ENCODE peak calls at places on chromosomes 6 and 20, in ten cellular contexts. One of them, this sample, is unnamed.

GRCh38 chr6:124007266-124007665 is 203.6 kb downstream of the NKAIN2 start:
- DNase-seq in neural crest cell: no peak
- DNase-seq in ovary: no peak
- DNase-seq in body of pancreas: no peak
- DNase-seq in cardiac fibroblast: no peak
- DNase-seq in CD8-positive, alpha-beta T cell: no peak
- DNase-seq in PC-9: no peak
- DNase-seq in type B pancreatic cell: no peak
- DNase-seq in ascending aorta: no peak
- DNase-seq in WTC11: no peak
- DNase-seq in this sample: no peak

GRCh38 chr6:117542493-117542892 is 59.8 kb downstream of the GOPC start:
- DNase-seq in cardiac fibroblast: no peak
- DNase-seq in ovary: no peak
- DNase-seq in ascending aorta: no peak
- DNase-seq in body of pancreas: no peak
- DNase-seq in neural crest cell: no peak
- DNase-seq in type B pancreatic cell: no peak
- DNase-seq in CD8-positive, alpha-beta T cell: no peak
- DNase-seq in WTC11: no peak
- DNase-seq in PC-9: no peak
- DNase-seq in this sample: no peak

GRCh38 chr6:90412538-90413369 is 116.1 kb upstream of the BACH2 start:
- DNase-seq in ascending aorta: no peak
- DNase-seq in type B pancreatic cell: no peak
- DNase-seq in CD8-positive, alpha-beta T cell: no peak
- DNase-seq in PC-9: no peak
- DNase-seq in body of pancreas: no peak
- DNase-seq in ovary: no peak
- DNase-seq in neural crest cell: no peak
- DNase-seq in cardiac fibroblast: no peak
- DNase-seq in WTC11: no peak
- DNase-seq in this sample: no peak

GRCh38 chr20:49569403-49570115 is 1.6 kb upstream of the PTGIS start:
- DNase-seq in neural crest cell: no peak
- DNase-seq in PC-9: no peak
- DNase-seq in type B pancreatic cell: no peak
- DNase-seq in ovary: peak; percentile 55
- DNase-seq in cardiac fibroblast: no peak
- DNase-seq in WTC11: no peak
- DNase-seq in CD8-positive, alpha-beta T cell: no peak
- DNase-seq in body of pancreas: no peak
- DNase-seq in ascending aorta: no peak
- DNase-seq in this sample: no peak

GRCh38 chr6:136371951-136372350 is 82.3 kb upstream of the BCLAF1 start:
- DNase-seq in neural crest cell: no peak
- DNase-seq in PC-9: no peak
- DNase-seq in type B pancreatic cell: no peak
- DNase-seq in cardiac fibroblast: no peak
- DNase-seq in WTC11: no peak
- DNase-seq in CD8-positive, alpha-beta T cell: no peak
- DNase-seq in body of pancreas: no peak
- DNase-seq in ovary: no peak
- DNase-seq in ascending aorta: no peak
- DNase-seq in this sample: no peak

GRCh38 chr20:1929460-1929859 is 34.3 kb downstream of the SIRPA start:
- DNase-seq in PC-9: no peak
- DNase-seq in body of pancreas: no peak
- DNase-seq in ascending aorta: no peak
- DNase-seq in CD8-positive, alpha-beta T cell: no peak
- DNase-seq in cardiac fibroblast: no peak
- DNase-seq in neural crest cell: no peak
- DNase-seq in WTC11: no peak
- DNase-seq in type B pancreatic cell: no peak
- DNase-seq in ovary: no peak
- DNase-seq in this sample: no peak

GRCh38 chr20:48732081-48732829 is 95.5 kb downstream of the PREX1 start:
- DNase-seq in WTC11: no peak
- DNase-seq in cardiac fibroblast: no peak
- DNase-seq in body of pancreas: no peak
- DNase-seq in CD8-positive, alpha-beta T cell: no peak
- DNase-seq in PC-9: no peak
- DNase-seq in type B pancreatic cell: no peak
- DNase-seq in neural crest cell: no peak
- DNase-seq in ascending aorta: no peak
- DNase-seq in ovary: no peak
- DNase-seq in this sample: no peak

GRCh38 chr6:110944681-110945151 is 13.8 kb upstream of the GTF3C6 start:
- DNase-seq in PC-9: peak; percentile 93
- DNase-seq in neural crest cell: no peak
- DNase-seq in type B pancreatic cell: no peak
- DNase-seq in CD8-positive, alpha-beta T cell: no peak
- DNase-seq in body of pancreas: no peak
- DNase-seq in ascending aorta: no peak
- DNase-seq in WTC11: no peak
- DNase-seq in ovary: no peak
- DNase-seq in cardiac fibroblast: peak; percentile 94
- DNase-seq in this sample: no peak

GRCh38 chr6:14865609-14866100 is 380.2 kb upstream of the JARID2 start:
- DNase-seq in ovary: no peak
- DNase-seq in neural crest cell: no peak
- DNase-seq in ascending aorta: no peak
- DNase-seq in type B pancreatic cell: no peak
- DNase-seq in CD8-positive, alpha-beta T cell: no peak
- DNase-seq in WTC11: no peak
- DNase-seq in body of pancreas: no peak
- DNase-seq in cardiac fibroblast: peak; percentile 36
- DNase-seq in PC-9: no peak
- DNase-seq in this sample: no peak

GRCh38 chr20:45061244-45061643 is 39.7 kb downstream of the KCNS1 start:
- DNase-seq in CD8-positive, alpha-beta T cell: no peak
- DNase-seq in neural crest cell: no peak
- DNase-seq in WTC11: no peak
- DNase-seq in ovary: no peak
- DNase-seq in type B pancreatic cell: no peak
- DNase-seq in body of pancreas: no peak
- DNase-seq in cardiac fibroblast: peak; percentile 95
- DNase-seq in ascending aorta: no peak
- DNase-seq in PC-9: peak; percentile 92
- DNase-seq in this sample: no peak

GRCh38 chr20:43839793-43840199 is 74.9 kb upstream of the TOX2 start:
- DNase-seq in cardiac fibroblast: no peak
- DNase-seq in ovary: no peak
- DNase-seq in neural crest cell: no peak
- DNase-seq in body of pancreas: no peak
- DNase-seq in type B pancreatic cell: no peak
- DNase-seq in WTC11: no peak
- DNase-seq in PC-9: no peak
- DNase-seq in ascending aorta: no peak
- DNase-seq in CD8-positive, alpha-beta T cell: no peak
- DNase-seq in this sample: no peak

DNA sequence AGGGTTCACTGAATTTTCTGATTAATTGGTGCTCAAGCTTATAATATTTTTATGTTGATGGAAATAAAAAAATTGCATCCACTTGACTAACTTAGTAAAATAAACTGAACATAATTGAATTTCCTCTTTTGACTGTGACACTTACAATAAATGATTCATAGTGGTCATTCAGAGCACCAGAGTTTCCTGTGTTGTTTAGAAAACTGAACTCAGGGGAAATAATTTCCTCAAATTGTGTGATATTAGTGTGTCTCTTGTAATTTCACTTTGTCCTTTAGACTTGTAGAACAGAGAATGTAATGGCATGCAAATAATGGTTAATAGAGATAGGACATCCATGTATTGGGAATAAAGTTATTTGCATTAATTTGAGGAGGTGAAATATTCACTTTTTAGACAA is 319.7 kb upstream of the MAN1A1 start:
- DNase-seq in cardiac fibroblast: no peak
- DNase-seq in body of pancreas: no peak
- DNase-seq in PC-9: no peak
- DNase-seq in type B pancreatic cell: no peak
- DNase-seq in ascending aorta: no peak
- DNase-seq in ovary: no peak
- DNase-seq in WTC11: no peak
- DNase-seq in CD8-positive, alpha-beta T cell: no peak
- DNase-seq in neural crest cell: no peak
- DNase-seq in this sample: no peak
- TF ChIP-seq CTCF in cardiac fibroblast: no peak
- TF ChIP-seq CTCF in body of pancreas: no peak
- TF ChIP-seq CTCF in PC-9: no peak
- TF ChIP-seq CTCF in type B pancreatic cell: no peak
- TF ChIP-seq CTCF in ascending aorta: no peak
- TF ChIP-seq CTCF in ovary: no peak
- TF ChIP-seq CTCF in WTC11: no peak
- TF ChIP-seq CTCF in CD8-positive, alpha-beta T cell: no peak
- TF ChIP-seq CTCF in neural crest cell: no peak
- TF ChIP-seq CTCF in this sample: no peak

GRCh38 chr6:140001005-140001404 is 626.6 kb upstream of the CITED2 start:
- DNase-seq in ovary: no peak
- DNase-seq in cardiac fibroblast: no peak
- DNase-seq in PC-9: no peak
- DNase-seq in neural crest cell: no peak
- DNase-seq in type B pancreatic cell: no peak
- DNase-seq in WTC11: no peak
- DNase-seq in ascending aorta: no peak
- DNase-seq in body of pancreas: no peak
- DNase-seq in CD8-positive, alpha-beta T cell: no peak
- DNase-seq in this sample: no peak

GRCh38 chr6:139990865-139991264 is 616.4 kb upstream of the CITED2 start:
- DNase-seq in WTC11: no peak
- DNase-seq in cardiac fibroblast: peak; percentile 54
- DNase-seq in type B pancreatic cell: no peak
- DNase-seq in PC-9: no peak
- DNase-seq in neural crest cell: no peak
- DNase-seq in ovary: peak; percentile 59
- DNase-seq in body of pancreas: no peak
- DNase-seq in CD8-positive, alpha-beta T cell: no peak
- DNase-seq in ascending aorta: no peak
- DNase-seq in this sample: no peak

GRCh38 chr6:140001851-140002301 is 627.4 kb upstream of the CITED2 start:
- DNase-seq in PC-9: no peak
- DNase-seq in neural crest cell: no peak
- DNase-seq in ovary: no peak
- DNase-seq in CD8-positive, alpha-beta T cell: no peak
- DNase-seq in body of pancreas: no peak
- DNase-seq in cardiac fibroblast: peak; percentile 35
- DNase-seq in type B pancreatic cell: no peak
- DNase-seq in ascending aorta: no peak
- DNase-seq in WTC11: no peak
- DNase-seq in this sample: no peak

DNA sequence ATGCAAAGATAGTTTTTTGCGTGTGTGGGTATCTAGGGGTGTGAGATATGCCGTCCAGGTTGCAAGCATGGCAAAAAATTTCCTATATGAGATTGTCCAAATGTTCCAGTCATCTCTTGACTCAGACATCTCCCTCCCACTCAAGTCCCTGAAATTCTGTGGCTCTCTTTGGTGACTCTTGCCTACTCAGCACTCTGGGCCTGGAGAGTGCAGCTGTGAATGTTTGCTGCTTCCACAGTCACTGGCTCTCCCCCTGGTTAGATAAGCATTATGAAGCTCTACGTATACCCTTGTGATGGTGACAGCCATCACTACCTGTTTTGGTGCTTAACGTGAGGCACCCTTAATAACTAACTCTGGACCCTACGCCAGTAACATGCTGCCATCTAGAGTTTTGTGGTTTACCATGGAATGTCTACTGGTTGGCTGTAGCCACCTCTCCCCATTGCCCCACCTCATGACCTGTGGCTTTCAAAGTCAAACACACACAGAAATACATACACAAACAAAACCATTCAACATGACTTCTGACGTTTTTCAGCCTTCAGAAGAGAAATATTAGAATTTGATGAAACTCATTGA is 621.9 kb upstream of the CITED2 start:
- DNase-seq in ovary: no peak
- DNase-seq in body of pancreas: peak; percentile 25
- DNase-seq in ascending aorta: no peak
- DNase-seq in CD8-positive, alpha-beta T cell: no peak
- DNase-seq in neural crest cell: no peak
- DNase-seq in cardiac fibroblast: peak; percentile 20
- DNase-seq in type B pancreatic cell: no peak
- DNase-seq in WTC11: peak; percentile 16
- DNase-seq in PC-9: no peak
- DNase-seq in this sample: no peak
- TF ChIP-seq CTCF in ovary: no peak
- TF ChIP-seq CTCF in body of pancreas: no peak
- TF ChIP-seq CTCF in ascending aorta: no peak
- TF ChIP-seq CTCF in CD8-positive, alpha-beta T cell: no peak
- TF ChIP-seq CTCF in neural crest cell: peak; percentile 19
- TF ChIP-seq CTCF in cardiac fibroblast: no peak
- TF ChIP-seq CTCF in type B pancreatic cell: no peak
- TF ChIP-seq CTCF in WTC11: no peak
- TF ChIP-seq CTCF in PC-9: no peak
- TF ChIP-seq CTCF in this sample: no peak

DNA sequence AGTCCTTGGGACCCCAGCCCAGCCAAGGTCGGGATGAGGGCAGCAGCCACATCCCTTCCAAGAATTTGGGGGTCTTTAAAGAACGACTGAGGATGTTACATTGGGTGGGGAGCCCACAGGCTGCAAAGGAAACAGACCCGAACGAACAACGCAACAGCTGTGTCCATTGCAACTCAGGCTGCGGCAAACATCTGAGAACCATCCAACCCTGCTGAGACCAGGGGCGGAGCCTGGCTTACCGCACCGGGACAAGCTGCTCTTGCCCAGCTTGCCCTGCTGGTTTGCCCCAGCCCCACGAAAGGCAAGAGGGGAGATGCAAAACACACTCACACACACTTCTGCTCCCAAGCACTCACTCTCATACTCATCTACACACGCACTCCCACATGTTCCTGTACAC is 21.5 kb upstream of the TAF4 start:
- DNase-seq in WTC11: no peak
- DNase-seq in body of pancreas: peak; percentile 19
- DNase-seq in CD8-positive, alpha-beta T cell: no peak
- DNase-seq in cardiac fibroblast: no peak
- DNase-seq in ascending aorta: no peak
- DNase-seq in type B pancreatic cell: no peak
- DNase-seq in PC-9: no peak
- DNase-seq in ovary: no peak
- DNase-seq in neural crest cell: no peak
- DNase-seq in this sample: no peak
- TF ChIP-seq CTCF in WTC11: no peak
- TF ChIP-seq CTCF in body of pancreas: no peak
- TF ChIP-seq CTCF in CD8-positive, alpha-beta T cell: no peak
- TF ChIP-seq CTCF in cardiac fibroblast: no peak
- TF ChIP-seq CTCF in ascending aorta: no peak
- TF ChIP-seq CTCF in type B pancreatic cell: no peak
- TF ChIP-seq CTCF in PC-9: no peak
- TF ChIP-seq CTCF in ovary: no peak
- TF ChIP-seq CTCF in neural crest cell: no peak
- TF ChIP-seq CTCF in this sample: no peak

DNA sequence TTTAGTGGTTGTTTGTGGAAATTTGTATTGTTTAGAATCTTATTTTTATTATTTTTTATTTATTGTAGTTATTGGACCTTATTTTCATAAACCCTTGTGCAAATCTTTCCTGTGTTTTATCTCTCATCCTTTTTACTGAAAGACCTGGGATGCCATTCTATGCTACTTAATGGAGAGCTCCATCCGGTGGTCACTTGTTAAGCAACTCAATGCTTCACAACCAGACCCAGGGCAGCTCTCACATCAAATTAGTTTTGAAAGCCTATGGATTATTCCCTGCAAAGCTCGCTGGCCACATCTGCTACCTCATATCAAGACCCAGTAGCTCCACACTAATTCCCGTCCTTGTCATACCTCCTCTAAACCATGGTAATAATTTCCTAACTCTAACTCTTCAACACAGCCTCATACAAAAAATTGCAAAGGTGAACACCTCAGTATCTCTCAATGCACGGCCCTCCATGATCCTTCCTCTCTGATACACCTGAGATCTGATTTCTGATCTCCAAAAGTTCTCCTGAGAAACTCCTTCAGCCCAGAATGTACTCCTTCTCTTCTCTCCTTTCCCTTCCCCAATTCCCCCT is 296.6 kb upstream of the MANEA start:
- DNase-seq in cardiac fibroblast: peak; percentile 50
- DNase-seq in neural crest cell: no peak
- DNase-seq in body of pancreas: no peak
- DNase-seq in ascending aorta: no peak
- DNase-seq in type B pancreatic cell: no peak
- DNase-seq in WTC11: no peak
- DNase-seq in ovary: no peak
- DNase-seq in PC-9: peak; percentile 37
- DNase-seq in CD8-positive, alpha-beta T cell: no peak
- DNase-seq in this sample: peak; percentile 24
- TF ChIP-seq CTCF in cardiac fibroblast: peak; percentile 28
- TF ChIP-seq CTCF in neural crest cell: peak; percentile 66
- TF ChIP-seq CTCF in body of pancreas: no peak
- TF ChIP-seq CTCF in ascending aorta: peak; percentile 14
- TF ChIP-seq CTCF in type B pancreatic cell: peak; percentile 76
- TF ChIP-seq CTCF in WTC11: no peak
- TF ChIP-seq CTCF in ovary: no peak
- TF ChIP-seq CTCF in PC-9: peak; percentile 75
- TF ChIP-seq CTCF in CD8-positive, alpha-beta T cell: no peak
- TF ChIP-seq CTCF in this sample: peak; percentile 64